ENCODE peak calls at places on chromosome 6, in four cellular contexts. Z is IMR-90, H is AG09309, Y is fibroblast of pulmonary artery. E is an unnamed sample.

GRCh38 chr6:16103708-16104107 is 25.2 kb upstream of the MYLIP start:
- DNase-seq in Z (no peak), H (no peak), Y (no peak), E (no peak)

GRCh38 chr6:38567436-38567835 is 72.3 kb downstream of the BTBD9 start:
- DNase-seq in Z (peak), H (peak), Y (peak), E (peak)

GRCh38 chr6:33314943-33315752 is 1.3 kb upstream of the TAPBP start:
- DNase-seq in Z (no peak), H (no peak), Y (no peak), E (no peak)

GRCh38 chr6:154518386-154518785 is 7.9 kb upstream of the CNKSR3 start:
- DNase-seq in Z (no peak), H (no peak), Y (no peak), E (no peak)

GRCh38 chr6:438634-439170 is 47.1 kb downstream of the IRF4 start:
- DNase-seq in Z (no peak), H (no peak), Y (no peak), E (no peak)

GRCh38 chr6:30612213-30612612 is 4.8 kb downstream of the PPP1R10 start:
- DNase-seq in Z (peak), H (no peak), Y (peak), E (peak)

GRCh38 chr6:143027058-143027457 is 33.6 kb upstream of the AIG1 start:
- DNase-seq in Z (peak), H (no peak), Y (peak), E (peak)

GRCh38 chr6:89956182-89956581 is 61.9 kb downstream of the GJA10 start:
- DNase-seq in Z (no peak), H (no peak), Y (no peak), E (no peak)

GRCh38 chr6:4931530-4932505 is 72.0 kb downstream of the RPP40 start:
- DNase-seq in Z (no peak), H (no peak), Y (no peak), E (no peak)

GRCh38 chr6:41780623-41781301 is at the start of gene PRICKLE4:
- DNase-seq in Z (no peak), H (no peak), Y (peak), E (no peak)

GRCh38 chr6:6748001-6748400 is 159.5 kb downstream of the LY86 start:
- DNase-seq in Z (no peak), H (no peak), Y (no peak), E (no peak)

GRCh38 chr6:160979063-160979708 is 12.4 kb upstream of the MAP3K4 start:
- DNase-seq in Z (peak), H (no peak), Y (peak), E (peak)

GRCh38 chr6:52499026-52499425 is 77.8 kb downstream of the TRAM2 start:
- DNase-seq in Z (peak), H (no peak), Y (peak), E (peak)

GRCh38 chr6:81751388-81752083 is 945 bp downstream of the TENT5A start:
- DNase-seq in Z (peak), H (no peak), Y (peak), E (peak)

E was measured in fibroblast of lung.